ENCODE peak calls at places on chromosomes 4 and X, in nine cellular contexts. F is SK-N-SH, T is A549, X is sigmoid colon, N is stomach, J is K562, H is suprapubic skin, I is tibial nerve, O is transverse colon. U is an unnamed sample.
A peak's percentile ranks its signal among the peaks of the same experiment; 100 is the strongest.

GRCh38 chrX:72123471-72124185 is 8.1 kb downstream of the RTL5 start:
- DNase-seq in T (no peak), N (no peak), O (no peak), J (no peak), X (peak; percentile 72), F (no peak), I (peak; percentile 20), H (no peak), U (no peak)

GRCh38 chr4:43113196-43113595 is 220.7 kb downstream of the GRXCR1 start:
- DNase-seq in J (no peak), N (no peak), I (no peak), X (no peak), T (no peak), H (no peak), F (no peak), O (no peak), U (no peak)

GRCh38 chr4:184392748-184393334 is 81.5 kb downstream of the IRF2 start:
- DNase-seq in N (no peak), I (peak; percentile 46), F (no peak), T (no peak), O (no peak), J (no peak), X (no peak), H (no peak), U (no peak)

GRCh38 chr4:89838005-89838404 is 1.0 kb upstream of the SNCA start:
- DNase-seq in X (no peak), I (no peak), T (no peak), H (no peak), F (peak; percentile 47), O (no peak), J (no peak), N (no peak), U (no peak)

GRCh38 chr4:74391346-74391745 is 26.4 kb downstream of the EREG start:
- DNase-seq in N (no peak), T (no peak), J (no peak), X (no peak), H (no peak), O (no peak), I (no peak), F (no peak), U (no peak)

GRCh38 chr4:173538148-173538902 is 8.3 kb upstream of the HAND2 start:
- DNase-seq in F (peak; percentile 68), X (peak; percentile 81), J (no peak), H (no peak), T (no peak), N (no peak), I (no peak), O (no peak), U (no peak)

GRCh38 chr4:123007679-123008078 is 85.3 kb upstream of the NUDT6 start:
- DNase-seq in F (no peak), N (no peak), H (no peak), J (no peak), X (no peak), T (no peak), O (no peak), I (no peak), U (no peak)

GRCh38 chrX:41381685-41382084 is 47.7 kb downstream of the DDX3X start:
- DNase-seq in X (peak; percentile 79), F (no peak), N (peak; percentile 39), O (peak; percentile 66), J (no peak), T (peak; percentile 53), I (peak; percentile 12), H (no peak), U (no peak)

GRCh38 chrX:34655496-34656258 is 1.4 kb downstream of the TMEM47 start:
- DNase-seq in X (no peak), N (no peak), T (no peak), I (no peak), J (no peak), H (no peak), F (no peak), O (no peak), U (no peak)

GRCh38 chr4:138458751-138459150 is 216.6 kb upstream of the SLC7A11 start:
- DNase-seq in F (no peak), J (no peak), T (no peak), O (no peak), X (no peak), I (no peak), H (no peak), N (no peak), U (no peak)

GRCh38 chr4:138451264-138451663 is 209.1 kb upstream of the SLC7A11 start:
- DNase-seq in O (no peak), H (no peak), I (no peak), X (no peak), N (no peak), T (no peak), F (no peak), J (no peak), U (no peak)

GRCh38 chr4:138452823-138453222 is 210.7 kb upstream of the SLC7A11 start:
- DNase-seq in O (no peak), J (no peak), X (no peak), H (no peak), I (no peak), T (no peak), N (no peak), F (no peak), U (no peak)

GRCh38 chr4:138450546-138450945 is 208.4 kb upstream of the SLC7A11 start:
- DNase-seq in O (no peak), J (no peak), X (no peak), N (no peak), T (no peak), I (no peak), H (no peak), F (no peak), U (no peak)

GRCh38 chr4:138455097-138455496 is 212.9 kb upstream of the SLC7A11 start:
- DNase-seq in N (no peak), F (no peak), X (no peak), J (no peak), I (no peak), T (no peak), H (no peak), O (no peak), U (no peak)
- TF ChIP-seq EP300 in N (no peak), F (no peak), X (no peak), J (no peak), I (no peak), T (no peak), H (no peak), O (no peak), U (no peak)

GRCh38 chr4:95066011-95066410 is 308.3 kb downstream of the BMPR1B start:
- DNase-seq in H (no peak), J (no peak), O (no peak), N (no peak), X (no peak), I (no peak), T (no peak), F (no peak), U (no peak)

GRCh38 chr4:95068818-95069478 is 311.2 kb downstream of the BMPR1B start:
- DNase-seq in F (no peak), T (no peak), J (no peak), X (no peak), I (no peak), H (no peak), O (no peak), N (no peak), U (no peak)

DNA sequence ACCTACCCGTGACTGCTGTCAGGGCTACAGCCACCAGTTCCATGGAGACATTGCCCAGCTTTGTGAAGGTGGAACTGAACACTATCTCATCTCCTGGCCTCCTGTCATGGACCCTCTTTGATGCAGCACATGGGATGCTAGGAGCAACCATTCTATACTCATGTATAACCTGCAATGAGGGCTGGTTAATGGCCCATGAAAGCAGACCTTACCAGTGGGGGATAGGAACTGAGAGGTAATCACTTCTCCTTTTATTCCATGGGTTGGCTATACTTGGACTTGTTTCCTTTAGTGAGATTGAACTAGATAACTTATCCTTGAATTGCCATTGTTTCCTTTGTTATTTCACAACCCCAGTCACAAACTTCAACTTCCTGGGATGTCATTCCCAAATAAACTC is 310.6 kb downstream of the BMPR1B start:
- DNase-seq in H (no peak), X (no peak), J (no peak), O (no peak), I (no peak), T (no peak), N (no peak), F (no peak), U (no peak)
- H3K4me1 ChIP-seq in H (no peaks in the 10 kb centered on the region), X (no peaks in the 10 kb centered on the region), J (no peaks in the 10 kb centered on the region), O (peaks cover 7% of the 10 kb centered on the region), I (no peaks in the 10 kb centered on the region), T (peaks cover 8% of the 10 kb centered on the region), N (no peaks in the 10 kb centered on the region), F (no peaks in the 10 kb centered on the region), U (no peaks in the 10 kb centered on the region)

GRCh38 chr4:186669159-186669720 is 54.4 kb downstream of the FAT1 start:
- DNase-seq in O (no peak), I (peak; percentile 49), J (no peak), H (no peak), T (no peak), F (peak; percentile 36), N (no peak), X (peak; percentile 74), U (no peak)
- TF ChIP-seq CTCF in O (peak; percentile 35), I (peak; percentile 52), J (no peak), H (peak; percentile 16), T (peak; percentile 55), F (peak; percentile 68), N (no peak), X (peak; percentile 37), U (peak; percentile 34)

DNA sequence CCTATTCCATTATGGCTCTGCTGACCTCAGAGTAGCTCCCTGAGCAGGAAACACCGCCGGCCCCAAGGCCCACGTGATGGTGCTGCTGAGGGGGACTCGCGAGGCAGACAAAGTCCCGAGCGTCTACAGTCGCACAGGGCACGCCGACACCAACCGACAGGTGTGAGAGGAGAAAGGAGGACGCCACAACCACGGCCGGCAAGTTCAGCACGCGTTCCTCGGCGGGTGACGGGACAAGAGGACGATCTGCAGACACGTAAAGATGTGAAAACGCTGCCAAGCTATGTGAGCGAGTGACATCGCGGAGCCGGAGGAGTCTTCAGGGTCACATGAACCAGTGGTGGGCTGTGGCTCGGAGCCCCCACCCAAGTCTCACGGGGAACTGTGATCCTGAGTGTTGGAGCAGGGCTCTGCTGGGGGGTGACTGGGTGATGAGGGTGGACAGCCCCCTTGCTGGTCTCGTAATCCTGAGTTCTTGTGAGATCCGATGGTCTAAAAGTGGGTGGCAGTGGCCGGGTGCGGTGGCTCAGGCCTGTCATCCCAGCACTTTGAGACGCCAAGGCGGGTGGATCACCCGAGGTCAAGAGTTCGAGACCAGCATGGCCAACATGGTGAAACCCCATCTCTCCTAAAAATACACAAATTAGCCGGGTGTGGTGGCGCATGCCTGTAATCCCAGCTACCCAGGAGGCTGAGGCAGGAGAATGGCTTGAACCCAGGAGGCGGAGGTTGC is 34.0 kb downstream of the PPP2R3B start:
- DNase-seq in X (peak; percentile 53), J (no peak), I (no peak), T (no peak), F (no peak), H (peak; percentile 70), O (no peak), N (no peak), U (no peak)
- TF ChIP-seq EP300 in X (no peak), J (no peak), I (no peak), T (no peak), F (no peak), H (no peak), O (no peak), N (no peak), U (no peak)

GRCh38 chr4:78293348-78293747 is 236.2 kb downstream of the FRAS1 start:
- DNase-seq in O (no peak), T (no peak), J (no peak), H (no peak), I (no peak), F (no peak), X (no peak), N (no peak), U (no peak)
- H3K4me1 ChIP-seq in O (peaks cover 6% of the 10 kb centered on the region), T (peaks cover 18% of the 10 kb centered on the region), J (no peaks in the 10 kb centered on the region), H (peaks cover 27% of the 10 kb centered on the region), I (no peaks in the 10 kb centered on the region), F (peaks cover 28% of the 10 kb centered on the region), X (peaks cover 20% of the 10 kb centered on the region), N (no peaks in the 10 kb centered on the region), U (no peaks in the 10 kb centered on the region)

U was measured in ovary.